ENCODE peak calls at places on chromosomes 11 and 22, in five cellular contexts. N is tibial nerve, L is HFFc6, U is activated T-cell treated with anti-CD3 and anti-CD28 coated beads for 24 hours, I is AG08395. R is an unnamed sample.

GRCh38 chr11:44728491-44728910 is 1.7 kb downstream of the TSPAN18 start:
- DNase-seq in N (no peak), L (no peak), U (no peak), I (no peak), R (no peak)

GRCh38 chr22:26905640-26906039 is 248.3 kb downstream of the MIAT start:
- DNase-seq in N (no peak), L (no peak), U (no peak), I (no peak), R (no peak)

GRCh38 chr11:104005234-104005855 is 31.1 kb upstream of the DDI1 start:
- DNase-seq in N (no peak), L (peak), U (no peak), I (no peak), R (peak)

GRCh38 chr22:49670610-49671330 is 156.9 kb downstream of the BRD1 start:
- DNase-seq in N (no peak), L (no peak), U (no peak), I (no peak), R (no peak)

GRCh38 chr11:132253469-132254264 is 883.3 kb downstream of the NTM start:
- DNase-seq in N (no peak), L (no peak), U (no peak), I (no peak), R (no peak)

GRCh38 chr11:88651556-88651955 is 314.0 kb upstream of the CTSC start:
- DNase-seq in N (no peak), L (no peak), U (no peak), I (no peak), R (peak)

GRCh38 chr11:79864882-79865281 is 424.1 kb upstream of the TENM4 start:
- DNase-seq in N (no peak), L (no peak), U (no peak), I (no peak), R (peak)

GRCh38 chr11:114059278-114059983 is at the start of gene ZBTB16:
- DNase-seq in N (peak), L (no peak), U (peak), I (no peak), R (no peak)

GRCh38 chr11:3944198-3944597 is 88.7 kb downstream of the STIM1 start:
- DNase-seq in N (peak), L (peak), U (no peak), I (peak), R (no peak)

GRCh38 chr11:67332081-67332691 is 21.2 kb downstream of the POLD4 start:
- DNase-seq in N (no peak), L (no peak), U (no peak), I (no peak), R (peak)

GRCh38 chr11:77030834-77031414 is 3.3 kb upstream of the B3GNT6 start:
- DNase-seq in N (no peak), L (no peak), U (no peak), I (no peak), R (no peak)

GRCh38 chr11:118437046-118437735 is 899 bp downstream of the KMT2A start:
- DNase-seq in N (no peak), L (no peak), U (peak), I (peak), R (peak)

GRCh38 chr11:36361472-36361871 is 65.4 kb downstream of the PRR5L start:
- DNase-seq in N (no peak), L (peak), U (no peak), I (no peak), R (peak)

GRCh38 chr11:67483901-67484665 is 1.3 kb downstream of the AIP start:
- DNase-seq in N (no peak), L (no peak), U (peak), I (no peak), R (no peak)

GRCh38 chr11:12114487-12115033 is 4.2 kb downstream of the MICAL2 start:
- DNase-seq in N (no peak), L (no peak), U (no peak), I (no peak), R (no peak)

GRCh38 chr11:8905528-8906165 is 5.3 kb upstream of the AKIP1 start:
- DNase-seq in N (no peak), L (peak), U (no peak), I (peak), R (peak)

GRCh38 chr11:57214087-57214395 is 23.0 kb downstream of the APLNR start:
- DNase-seq in N (no peak), L (no peak), U (no peak), I (peak), R (no peak)

GRCh38 chr11:69088676-69089146 is 40.0 kb downstream of the TPCN2 start:
- DNase-seq in N (peak), L (peak), U (peak), I (peak), R (peak)

GRCh38 chr11:111691731-111692130 is 74.5 kb downstream of the PPP2R1B start:
- DNase-seq in N (no peak), L (no peak), U (no peak), I (no peak), R (no peak)

GRCh38 chr11:17603056-17603825 is 56.2 kb downstream of the OTOG start:
- DNase-seq in N (no peak), L (no peak), U (no peak), I (no peak), R (no peak)

GRCh38 chr11:125305346-125305745 is 140.8 kb downstream of the PKNOX2 start:
- DNase-seq in N (no peak), L (no peak), U (no peak), I (no peak), R (no peak)

GRCh38 chr11:78465169-78465942 is 47.7 kb upstream of the GAB2 start:
- DNase-seq in N (no peak), L (no peak), U (no peak), I (no peak), R (no peak)

GRCh38 chr11:84819561-84819960 is 807.6 kb downstream of the DLG2 start:
- DNase-seq in N (no peak), L (no peak), U (no peak), I (no peak), R (no peak)

GRCh38 chr11:35009941-35010337 is 93.5 kb downstream of the PDHX start:
- DNase-seq in N (no peak), L (no peak), U (no peak), I (no peak), R (peak)

GRCh38 chr11:14420223-14420622 is 61.2 kb upstream of the RRAS2 start:
- DNase-seq in N (no peak), L (no peak), U (no peak), I (no peak), R (no peak)

GRCh38 chr11:43579171-43579918 is 101.2 kb upstream of the HSD17B12 start:
- DNase-seq in N (no peak), L (no peak), U (peak), I (peak), R (peak)

GRCh38 chr22:29117799-29118477 is 45.1 kb downstream of the KREMEN1 start:
- DNase-seq in N (no peak), L (no peak), U (no peak), I (no peak), R (peak)

GRCh38 chr11:64455436-64456261 is 96.7 kb downstream of the RPS6KA4 start:
- DNase-seq in N (no peak), L (no peak), U (no peak), I (no peak), R (no peak)

GRCh38 chr22:39453765-39454378 is 2.9 kb upstream of the MGAT3 start:
- DNase-seq in N (no peak), L (no peak), U (no peak), I (no peak), R (no peak)

GRCh38 chr11:75184757-75185156 is 33.9 kb downstream of the SLCO2B1 start:
- DNase-seq in N (no peak), L (no peak), U (no peak), I (no peak), R (no peak)

GRCh38 chr11:128530119-128531091 is 57.0 kb downstream of the ETS1 start:
- DNase-seq in N (no peak), L (peak), U (no peak), I (peak), R (peak)

GRCh38 chr22:43090130-43090789 is 1.1 kb upstream of the TTLL1 start:
- DNase-seq in N (no peak), L (peak), U (peak), I (peak), R (peak)

GRCh38 chr11:122181893-122182292 is 65.9 kb upstream of the BLID start:
- DNase-seq in N (no peak), L (no peak), U (no peak), I (no peak), R (peak)

GRCh38 chr11:86632499-86633269 is 39.7 kb downstream of the ME3 start:
- DNase-seq in N (no peak), L (peak), U (peak), I (peak), R (peak)

GRCh38 chr11:69664901-69665300 is 10.3 kb downstream of the LTO1 start:
- DNase-seq in N (no peak), L (no peak), U (no peak), I (no peak), R (no peak)

GRCh38 chr11:72568861-72569260 is 105.4 kb downstream of the PDE2A start:
- DNase-seq in N (no peak), L (peak), U (no peak), I (peak), R (peak)

GRCh38 chr11:68312780-68313573 is 586 bp downstream of the LRP5 start:
- DNase-seq in N (no peak), L (no peak), U (no peak), I (peak), R (no peak)

GRCh38 chr11:2306971-2307732 is 5.3 kb downstream of the TSPAN32 start:
- DNase-seq in N (no peak), L (peak), U (no peak), I (peak), R (no peak)

GRCh38 chr22:45531441-45531840 is 28.8 kb downstream of the FBLN1 start:
- DNase-seq in N (no peak), L (no peak), U (no peak), I (no peak), R (peak)